ENCODE peak calls at places on chromosome 1, in six cellular contexts. H is HFF-Myc, L is choroid plexus epithelial cell, Z is mucosa of descending colon, C is nephron progenitor cell, O is fibroblast of villous mesenchyme. X is an unnamed sample.

GRCh38 chr1:30857062-30857461 is 51.5 kb downstream of the SDC3 start:
- DNase-seq in H (no peak), L (no peak), Z (no peak), C (no peak), O (no peak), X (no peak)

GRCh38 chr1:244917271-244917670 is 52.9 kb upstream of the HNRNPU start:
- DNase-seq in H (no peak), L (no peak), Z (no peak), C (no peak), O (no peak), X (no peak)

GRCh38 chr1:153921080-153921802 is 1.5 kb downstream of the GATAD2B start:
- DNase-seq in H (no peak), L (no peak), Z (no peak), C (no peak), O (no peak), X (no peak)

GRCh38 chr1:61950418-61950817 is 208.1 kb downstream of the PATJ start:
- DNase-seq in H (no peak), L (peak), Z (no peak), C (no peak), O (no peak), X (peak)

GRCh38 chr1:228323401-228323800 is 83.2 kb downstream of the TRIM11 start:
- DNase-seq in H (no peak), L (no peak), Z (no peak), C (no peak), O (no peak), X (no peak)

GRCh38 chr1:58481962-58482361 is 64.6 kb downstream of the OMA1 start:
- DNase-seq in H (no peak), L (no peak), Z (no peak), C (no peak), O (no peak), X (no peak)

GRCh38 chr1:22255341-22256212 is 112.7 kb upstream of the WNT4 start:
- DNase-seq in H (no peak), L (peak), Z (no peak), C (no peak), O (peak), X (no peak)

GRCh38 chr1:244319283-244320132 is 132.2 kb downstream of the ADSS2 start:
- DNase-seq in H (no peak), L (peak), Z (no peak), C (no peak), O (peak), X (peak)

GRCh38 chr1:94754570-94754969 is 65.6 kb upstream of the SLC44A3 start:
- DNase-seq in H (no peak), L (no peak), Z (no peak), C (no peak), O (peak), X (no peak)

GRCh38 chr1:8394456-8395321 is 76.8 kb downstream of the SLC45A1 start:
- DNase-seq in H (peak), L (peak), Z (no peak), C (no peak), O (peak), X (peak)

GRCh38 chr1:181514298-181515290 is 31.3 kb downstream of the CACNA1E start:
- DNase-seq in H (no peak), L (no peak), Z (no peak), C (no peak), O (no peak), X (no peak)

GRCh38 chr1:110498270-110498669 is 20.7 kb downstream of the KCNA10 start:
- DNase-seq in H (no peak), L (no peak), Z (no peak), C (no peak), O (no peak), X (no peak)

GRCh38 chr1:11417162-11417561 is 61.8 kb upstream of the DISP3 start:
- DNase-seq in H (peak), L (no peak), Z (no peak), C (no peak), O (no peak), X (no peak)

GRCh38 chr1:211092955-211093354 is 41.0 kb downstream of the KCNH1 start:
- DNase-seq in H (no peak), L (no peak), Z (no peak), C (no peak), O (no peak), X (no peak)

GRCh38 chr1:63770381-63770780 is 3.4 kb upstream of the ROR1 start:
- DNase-seq in H (no peak), L (no peak), Z (no peak), C (no peak), O (no peak), X (no peak)

GRCh38 chr1:75423136-75423535 is 187.8 kb downstream of the SLC44A5 start:
- DNase-seq in H (no peak), L (no peak), Z (no peak), C (no peak), O (no peak), X (no peak)

GRCh38 chr1:211574705-211575104 is 4.3 kb downstream of the SLC30A1 start:
- DNase-seq in H (no peak), L (no peak), Z (no peak), C (no peak), O (no peak), X (no peak)

GRCh38 chr1:63864224-63864623 is 90.4 kb downstream of the ROR1 start:
- DNase-seq in H (no peak), L (no peak), Z (no peak), C (no peak), O (no peak), X (peak)

DNA sequence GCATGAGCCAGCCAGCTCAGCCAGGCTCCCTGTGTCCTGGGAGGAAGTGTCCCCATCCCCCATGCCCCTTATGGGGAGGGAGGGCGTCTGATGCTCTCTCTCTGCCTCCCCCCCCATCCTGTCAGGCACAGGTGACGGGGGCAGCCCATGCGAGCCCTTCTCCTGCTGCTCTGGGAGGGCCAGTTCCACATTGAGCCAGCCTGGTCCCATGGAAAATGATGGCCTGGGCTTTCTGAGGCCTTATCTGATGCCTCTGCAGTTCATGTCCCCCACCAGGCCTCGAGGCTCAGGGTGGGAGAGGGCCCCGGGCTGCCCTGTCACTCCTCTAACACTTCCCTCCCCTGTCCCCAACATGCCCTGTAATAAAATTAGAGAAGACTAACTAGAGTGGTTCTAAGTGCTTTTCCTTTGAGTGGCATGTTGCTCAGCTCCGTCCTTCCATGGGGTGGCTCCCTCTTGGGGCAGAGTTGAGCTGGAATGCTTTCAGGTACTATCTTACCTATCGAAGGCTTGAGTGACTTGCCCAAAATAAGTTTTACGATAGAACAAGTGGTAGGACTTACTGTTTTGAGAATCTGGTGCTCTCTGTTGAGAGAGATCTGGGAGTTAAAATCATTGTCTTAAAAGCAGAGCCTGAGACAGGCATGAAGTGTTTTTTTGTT is 1.8 kb upstream of the MTFR1L start:
- DNase-seq in H (no peak), L (no peak), Z (no peak), C (no peak), O (no peak), X (no peak)
- TF ChIP-seq CTCF in H (peak), L (peak), Z (peak), C (no peak), O (peak), X (no peak)

GRCh38 chr1:29239142-29239541 is 2.8 kb downstream of the PTPRU start:
- DNase-seq in H (no peak), L (no peak), Z (no peak), C (peak), O (no peak), X (peak)

GRCh38 chr1:29237906-29238600 is 1.7 kb downstream of the PTPRU start:
- DNase-seq in H (no peak), L (no peak), Z (no peak), C (peak), O (peak), X (peak)

GRCh38 chr1:29236993-29237905 is 927 bp downstream of the PTPRU start:
- DNase-seq in H (no peak), L (peak), Z (peak), C (peak), O (peak), X (peak)

GRCh38 chr1:29240400-29240837 is 4.1 kb downstream of the PTPRU start:
- DNase-seq in H (no peak), L (no peak), Z (no peak), C (peak), O (no peak), X (no peak)

GRCh38 chr1:29238601-29238964 is 2.3 kb downstream of the PTPRU start:
- DNase-seq in H (no peak), L (no peak), Z (no peak), C (no peak), O (no peak), X (peak)
- TF ChIP-seq CTCF in H (no peak), L (peak), Z (no peak), C (no peak), O (no peak), X (no peak)

GRCh38 chr1:25616932-25617625 is 488 bp downstream of the MAN1C1 start:
- DNase-seq in H (no peak), L (peak), Z (peak), C (peak), O (no peak), X (no peak)

GRCh38 chr1:25615172-25615541 is 1.4 kb upstream of the MAN1C1 start:
- DNase-seq in H (no peak), L (no peak), Z (no peak), C (peak), O (no peak), X (no peak)

GRCh38 chr1:25616080-25616931 is at the start of gene MAN1C1:
- DNase-seq in H (peak), L (peak), Z (peak), C (peak), O (peak), X (peak)

GRCh38 chr1:25614466-25615171 is 2.0 kb upstream of the MAN1C1 start:
- DNase-seq in H (no peak), L (no peak), Z (no peak), C (no peak), O (no peak), X (no peak)

DNA sequence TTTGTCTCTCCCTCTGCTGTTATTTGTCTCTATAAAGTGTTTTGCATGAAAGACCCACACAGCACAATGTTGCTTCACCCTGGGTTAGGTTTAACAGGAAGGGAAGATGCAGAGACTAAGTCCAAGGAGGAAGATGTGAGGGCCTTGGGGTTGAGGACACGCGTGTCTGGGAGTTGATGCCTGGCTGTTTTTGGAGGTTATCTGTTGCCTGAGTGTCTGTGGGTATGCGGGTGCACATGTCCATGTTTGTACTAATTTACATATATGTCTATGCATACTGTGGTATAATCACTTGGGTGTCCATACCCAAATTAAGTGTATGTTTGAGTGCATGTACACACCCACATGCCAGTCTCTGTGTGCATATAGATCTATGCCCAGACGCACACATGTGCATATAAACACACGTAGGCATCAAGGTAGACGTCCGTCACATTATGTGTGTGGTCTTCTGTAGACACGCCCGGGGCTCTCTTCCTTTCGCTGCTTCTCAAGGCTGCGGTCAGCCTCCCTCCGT is 970 bp upstream of the MAN1C1 start:
- DNase-seq in H (no peak), L (no peak), Z (no peak), C (no peak), O (no peak), X (no peak)
- TF ChIP-seq CTCF in H (no peak), L (no peak), Z (no peak), C (no peak), O (no peak), X (no peak)

DNA sequence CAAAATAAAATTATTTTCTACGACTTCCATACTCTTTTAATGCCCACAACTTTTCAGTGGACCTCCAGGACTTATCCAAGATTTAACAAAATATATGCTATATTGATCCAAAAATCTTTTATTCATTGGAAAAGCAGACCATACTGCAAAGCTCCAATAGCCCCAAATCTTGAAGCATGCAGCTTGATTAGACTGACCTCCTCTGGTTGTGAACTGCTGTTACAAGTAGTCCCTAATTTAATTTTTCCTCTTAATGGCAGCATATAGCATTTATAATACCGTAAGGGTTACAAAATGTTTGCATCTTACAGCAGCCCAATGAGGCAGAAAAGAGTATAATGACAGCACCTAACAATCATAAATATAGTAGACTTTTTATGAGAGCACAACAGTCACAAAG is 49.8 kb downstream of the TPR start:
- DNase-seq in H (peak), L (peak), Z (no peak), C (no peak), O (peak), X (peak)
- TF ChIP-seq CTCF in H (peak), L (peak), Z (no peak), C (peak), O (peak), X (peak)

DNA sequence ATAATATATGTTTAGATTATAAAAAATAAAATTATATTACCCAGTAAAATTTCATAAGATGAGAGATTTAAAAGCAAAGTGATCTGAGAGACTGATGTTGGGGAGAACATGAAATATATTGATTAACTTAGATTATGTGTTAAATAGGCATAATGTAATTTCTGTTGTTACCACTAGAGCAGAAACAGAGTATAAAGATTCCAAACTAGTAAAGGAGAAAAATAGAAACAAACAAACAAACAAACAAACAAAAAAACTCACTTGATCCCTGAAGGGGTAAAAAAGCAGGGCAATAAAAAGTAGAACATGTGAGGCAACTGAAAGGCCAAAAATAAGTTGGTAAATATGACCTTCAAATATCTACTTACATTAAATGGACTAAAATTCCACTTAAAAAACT is 640.4 kb upstream of the RGS18 start:
- DNase-seq in H (no peak), L (no peak), Z (no peak), C (no peak), O (no peak), X (no peak)
- TF ChIP-seq CTCF in H (no peak), L (no peak), Z (no peak), C (peak), O (no peak), X (no peak)

GRCh38 chr1:230568008-230568407 is 74.3 kb upstream of the COG2 start:
- DNase-seq in H (no peak), L (peak), Z (peak), C (no peak), O (no peak), X (peak)
- TF ChIP-seq CTCF in H (peak), L (peak), Z (peak), C (peak), O (no peak), X (peak)

GRCh38 chr1:1422465-1423244 is 1.6 kb upstream of the ANKRD65 start:
- DNase-seq in H (no peak), L (no peak), Z (peak), C (no peak), O (no peak), X (no peak)

GRCh38 chr1:1421907-1422464 is 910 bp upstream of the ANKRD65 start:
- DNase-seq in H (no peak), L (no peak), Z (peak), C (no peak), O (no peak), X (no peak)

GRCh38 chr1:1420654-1421134 is 382 bp downstream of the ANKRD65 start:
- DNase-seq in H (no peak), L (no peak), Z (peak), C (no peak), O (no peak), X (no peak)

GRCh38 chr1:1419812-1420653 is 1.0 kb downstream of the ANKRD65 start:
- DNase-seq in H (no peak), L (no peak), Z (peak), C (peak), O (no peak), X (no peak)

DNA sequence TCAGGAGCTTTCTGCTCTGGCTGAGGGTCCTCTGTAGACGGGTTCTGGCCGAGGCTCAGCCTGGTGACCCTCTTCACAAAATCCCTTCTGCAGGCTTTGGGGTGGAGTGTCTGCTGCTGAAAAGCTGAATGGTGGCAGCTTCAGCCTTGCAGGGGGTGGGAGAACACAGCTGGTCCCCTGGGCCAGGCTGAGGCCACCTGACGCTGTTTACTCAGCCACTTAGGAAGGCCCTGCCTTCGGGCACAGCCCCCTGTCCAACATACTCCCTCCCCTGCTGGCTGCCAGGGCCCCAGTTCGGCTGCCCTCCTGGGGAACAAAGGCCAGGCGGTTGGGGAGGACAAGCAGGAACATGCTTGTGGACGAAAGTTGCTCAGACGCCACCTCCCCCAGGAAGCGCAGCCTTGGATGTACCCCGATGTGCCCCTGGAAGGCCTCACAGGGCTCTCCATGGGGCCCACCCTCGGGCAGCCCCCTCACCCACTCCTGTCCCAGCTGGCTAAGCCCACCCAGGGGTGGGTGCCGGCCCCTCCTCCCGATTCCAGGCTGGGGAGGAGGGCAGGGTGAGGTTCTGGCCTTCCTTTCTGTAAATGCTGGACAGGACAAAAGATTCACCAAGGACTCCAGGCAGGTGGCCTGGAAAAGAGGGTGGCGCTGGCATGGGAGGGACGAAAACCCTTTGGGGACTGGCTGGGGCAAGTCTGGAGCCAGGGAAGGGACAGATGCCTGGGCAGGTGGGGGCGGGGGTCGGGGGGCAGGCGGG is at the start of gene ANKRD65:
- DNase-seq in H (no peak), L (no peak), Z (peak), C (no peak), O (no peak), X (peak)
- TF ChIP-seq CTCF in H (no peak), L (no peak), Z (no peak), C (no peak), O (no peak), X (no peak)

DNA sequence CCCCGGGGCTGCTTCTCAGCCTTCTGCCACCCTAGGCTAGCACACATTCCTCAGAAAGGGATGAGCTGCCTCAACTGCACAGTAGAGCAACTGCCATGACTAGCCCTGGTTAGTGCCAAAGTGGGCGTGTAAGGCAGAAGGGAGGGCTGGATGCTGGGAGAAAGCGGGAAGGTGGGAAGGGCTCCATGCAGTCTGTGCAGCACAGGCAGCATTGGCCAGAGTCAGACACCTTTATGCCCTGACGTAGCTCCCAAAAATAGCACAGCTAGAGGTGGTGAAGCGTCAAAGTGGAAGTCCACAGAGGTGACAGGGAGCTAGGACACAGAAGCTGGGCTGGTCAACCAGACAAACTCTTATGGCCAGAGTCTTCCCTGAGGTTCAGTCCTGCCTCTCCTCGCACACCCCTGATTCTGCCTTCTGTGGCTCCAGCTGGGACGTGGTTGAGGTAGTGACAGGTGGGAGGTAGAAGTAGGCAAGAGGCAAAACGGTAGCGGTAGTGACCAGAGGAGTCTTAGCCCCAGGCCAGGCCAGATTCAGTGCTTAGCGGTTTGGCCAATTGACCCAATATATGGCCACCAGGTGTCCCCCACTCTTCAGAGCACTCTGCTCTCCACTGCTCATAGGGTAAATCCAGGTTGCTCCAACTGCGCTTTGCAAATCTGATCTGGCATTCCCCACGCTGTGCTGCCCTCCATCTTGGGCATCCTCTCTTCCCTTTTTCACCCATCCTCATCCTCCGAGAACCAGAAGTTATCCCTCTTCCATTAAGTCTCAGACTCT is 45.6 kb downstream of the DDX20 start:
- DNase-seq in H (no peak), L (no peak), Z (no peak), C (no peak), O (no peak), X (peak)
- TF ChIP-seq CTCF in H (no peak), L (no peak), Z (no peak), C (no peak), O (no peak), X (no peak)

X was measured in MCF 10A.